ENCODE peak calls at places on chromosome 12, in ten cellular contexts. L is cardiac fibroblast; F is CD4-positive, alpha-beta T cell; Z is BJ; C is tibial artery; U is foreskin fibroblast; R is GM12865; O is GM10248; J is colonic mucosa; W is fibroblast of villous mesenchyme. D is an unnamed sample.

GRCh38 chr12:33988888-33989287 is 33.4 kb upstream of the ALG10 start:
- DNase-seq in F (no peak), L (peak; percentile 27), W (no peak), C (no peak), O (no peak), J (no peak), U (no peak), R (no peak), Z (no peak), D (peak; percentile 67)

GRCh38 chr12:87599459-87599858 is 429.7 kb downstream of the C12orf50 start:
- DNase-seq in F (no peak), U (no peak), R (no peak), Z (no peak), C (no peak), L (no peak), J (no peak), O (no peak), W (no peak), D (no peak)

GRCh38 chr12:65826513-65827171 is 2.4 kb downstream of the HMGA2 start:
- DNase-seq in O (no peak), W (peak; percentile 72), U (no peak), F (no peak), R (no peak), C (no peak), L (peak; percentile 74), J (peak; percentile 18), Z (peak; percentile 41), D (peak; percentile 55)

GRCh38 chr12:132470417-132470816 is 19.5 kb upstream of the FBRSL1 start:
- DNase-seq in W (no peak), L (no peak), R (no peak), C (no peak), Z (no peak), J (no peak), F (no peak), U (no peak), O (no peak), D (no peak)

GRCh38 chr12:57813971-57814771 is 4.4 kb downstream of the AVIL start:
- DNase-seq in L (peak; percentile 39), R (no peak), F (no peak), O (no peak), J (no peak), W (peak; percentile 66), C (no peak), Z (no peak), U (no peak), D (no peak)

GRCh38 chr12:101703487-101703886 is 6.0 kb downstream of the CHPT1 start:
- DNase-seq in O (no peak), R (no peak), F (no peak), C (no peak), L (no peak), W (no peak), U (no peak), Z (no peak), J (no peak), D (no peak)

GRCh38 chr12:92675092-92675865 is 27.5 kb upstream of the PLEKHG7 start:
- DNase-seq in F (no peak), U (no peak), Z (no peak), R (peak; percentile 2), W (no peak), C (no peak), J (no peak), L (no peak), O (no peak), D (peak; percentile 12)

GRCh38 chr12:47068539-47068938 is 10.9 kb upstream of the PCED1B start:
- DNase-seq in J (no peak), F (no peak), R (no peak), O (no peak), L (peak; percentile 64), U (no peak), Z (no peak), W (no peak), C (no peak), D (no peak)

GRCh38 chr12:25682421-25682820 is 129.3 kb upstream of the LMNTD1 start:
- DNase-seq in F (no peak), O (no peak), J (no peak), W (no peak), Z (no peak), U (no peak), R (no peak), L (peak; percentile 48), C (no peak), D (no peak)

GRCh38 chr12:25675808-25676207 is 122.7 kb upstream of the LMNTD1 start:
- DNase-seq in C (no peak), Z (no peak), W (peak; percentile 44), R (no peak), O (no peak), F (no peak), J (no peak), U (no peak), L (no peak), D (no peak)

GRCh38 chr12:25681580-25681979 is 128.5 kb upstream of the LMNTD1 start:
- DNase-seq in C (no peak), Z (no peak), J (no peak), R (no peak), L (no peak), O (no peak), F (no peak), U (no peak), W (no peak), D (no peak)

DNA sequence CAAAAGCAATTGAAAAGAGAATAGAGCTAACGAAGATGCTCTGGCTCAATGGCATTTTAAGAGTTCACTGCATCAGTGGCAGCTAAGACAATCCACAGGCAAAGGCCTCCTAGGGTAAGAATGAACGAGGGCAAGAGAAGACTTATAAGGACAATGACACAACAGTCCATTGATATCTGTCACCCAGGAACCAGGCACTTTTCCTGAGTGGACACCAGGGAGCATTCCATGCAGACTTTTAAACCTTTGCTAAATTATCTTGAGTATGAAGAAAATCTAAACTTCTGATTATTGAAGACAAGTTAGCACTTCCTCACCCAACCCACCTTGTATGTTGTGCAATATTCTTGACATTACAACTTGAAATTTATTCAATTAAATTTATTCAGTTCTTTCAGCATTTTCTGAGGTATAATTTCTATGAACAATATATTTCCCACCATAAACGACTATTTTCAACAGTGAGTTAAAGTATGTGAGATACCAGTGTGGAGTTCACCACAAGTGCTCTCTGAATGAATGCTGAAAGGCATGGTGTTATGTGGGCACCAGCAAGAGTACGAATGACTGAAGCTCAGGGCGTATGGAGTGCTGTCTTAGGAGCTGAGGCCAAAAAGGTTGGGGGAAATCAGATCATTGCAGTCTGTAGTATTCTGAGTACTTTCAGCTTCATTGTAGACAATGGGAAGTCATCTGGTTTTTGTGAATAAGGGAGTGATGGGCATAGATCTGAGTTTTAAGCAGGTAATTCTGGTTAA is 124.3 kb upstream of the LMNTD1 start:
- DNase-seq in C (no peak), R (no peak), U (no peak), W (peak; percentile 40), Z (no peak), J (no peak), O (no peak), F (no peak), L (peak; percentile 62), D (peak; percentile 7)
- TF ChIP-seq CTCF in C (peak; percentile 38), R (no peak), U (no peak), W (peak; percentile 48), Z (peak; percentile 34), J (no peak), O (no peak), F (no peak), L (peak; percentile 49), D (peak; percentile 23)

GRCh38 chr12:106386836-106387555 is 29.4 kb downstream of the POLR3B start:
- DNase-seq in U (no peak), C (no peak), F (no peak), R (no peak), L (peak; percentile 40), O (no peak), Z (no peak), W (peak; percentile 50), J (no peak), D (no peak)

GRCh38 chr12:106389181-106389580 is 31.6 kb downstream of the POLR3B start:
- DNase-seq in J (no peak), U (no peak), L (no peak), W (peak; percentile 7), Z (no peak), F (no peak), C (no peak), O (no peak), R (no peak), D (no peak)

GRCh38 chr12:106392746-106393145 is 35.2 kb downstream of the POLR3B start:
- DNase-seq in U (no peak), C (no peak), F (no peak), J (no peak), Z (no peak), W (no peak), L (no peak), O (no peak), R (no peak), D (no peak)

DNA sequence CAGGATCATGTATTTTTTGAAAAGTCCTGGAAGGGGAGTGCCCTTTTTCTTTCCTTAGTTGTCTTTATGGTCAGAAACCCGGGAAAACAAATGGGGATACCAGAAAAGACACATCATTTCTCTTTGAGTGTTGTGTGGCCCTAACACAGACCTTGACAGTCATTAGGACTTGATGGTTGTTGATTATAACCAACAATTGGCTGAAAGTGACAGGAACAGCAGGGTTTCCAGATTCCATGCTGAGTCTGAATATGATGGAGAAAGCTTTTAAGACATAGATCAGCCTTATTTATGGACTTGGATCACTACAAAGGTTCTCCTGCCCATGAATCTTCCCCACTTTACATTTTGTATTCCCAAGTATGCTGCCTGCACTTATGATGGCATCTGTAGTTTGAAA is 30.3 kb downstream of the POLR3B start:
- DNase-seq in F (no peak), Z (no peak), J (no peak), O (no peak), U (no peak), W (no peak), C (no peak), R (no peak), L (no peak), D (no peak)
- TF ChIP-seq CTCF in F (no peak), Z (no peak), J (no peak), O (no peak), U (no peak), W (no peak), C (no peak), R (no peak), L (no peak), D (no peak)

GRCh38 chr12:54159140-54159539 is 29.6 kb downstream of the SMUG1 start:
- DNase-seq in Z (no peak), W (no peak), R (peak; percentile 71), O (peak; percentile 75), U (no peak), L (no peak), F (no peak), J (peak; percentile 27), C (no peak), D (no peak)
- TF ChIP-seq CTCF in Z (no peak), W (no peak), R (no peak), O (no peak), U (no peak), L (no peak), F (no peak), J (no peak), C (no peak), D (no peak)

GRCh38 chr12:110349521-110350151 is 53.9 kb downstream of the ANAPC7 start:
- DNase-seq in J (no peak), Z (no peak), R (no peak), L (no peak), F (peak; percentile 28), O (peak; percentile 41), C (no peak), W (no peak), U (no peak), D (no peak)

GRCh38 chr12:110352401-110352800 is 51.1 kb downstream of the ANAPC7 start:
- DNase-seq in L (no peak), F (no peak), R (no peak), C (no peak), U (no peak), Z (no peak), W (no peak), J (no peak), O (no peak), D (no peak)

GRCh38 chr12:110353211-110353965 is 50.1 kb downstream of the ANAPC7 start:
- DNase-seq in U (no peak), C (no peak), W (no peak), Z (no peak), R (no peak), F (no peak), L (no peak), O (no peak), J (no peak), D (no peak)

GRCh38 chr12:110349096-110349495 is 54.4 kb downstream of the ANAPC7 start:
- DNase-seq in Z (no peak), R (no peak), F (no peak), O (no peak), L (no peak), J (no peak), W (no peak), U (no peak), C (no peak), D (no peak)

GRCh38 chr12:110351119-110351518 is 52.4 kb downstream of the ANAPC7 start:
- DNase-seq in R (no peak), W (no peak), Z (no peak), O (no peak), J (no peak), C (no peak), U (no peak), L (no peak), F (no peak), D (no peak)
- TF ChIP-seq CTCF in R (no peak), W (no peak), Z (no peak), O (no peak), J (no peak), C (no peak), U (no peak), L (no peak), F (no peak), D (no peak)